ENCODE peak calls at places on chromosomes 4 and X, in four cellular contexts. W, U, O and E are unnamed samples.

GRCh38 chr4:2660596-2661211 is 95.4 kb downstream of the TNIP2 start:
- DNase-seq in W (no peak), U (no peak), O (no peak), E (no peak)

GRCh38 chr4:60757986-60758385 is 442.1 kb upstream of the ADGRL3 start:
- DNase-seq in W (no peak), U (no peak), O (no peak), E (no peak)

GRCh38 chrX:102846544-102847236 is 90.4 kb upstream of the RAB40AL start:
- DNase-seq in W (no peak), U (no peak), O (no peak), E (no peak)

GRCh38 chrX:20265726-20266681 is 705 bp downstream of the RPS6KA3 start:
- DNase-seq in W (peak; percentile 59), U (peak; percentile 45), O (peak; percentile 6), E (peak; percentile 72)

GRCh38 chr4:106010761-106011160 is 115.5 kb downstream of the NPNT start:
- DNase-seq in W (no peak), U (no peak), O (no peak), E (no peak)

GRCh38 chrX:154321624-154322023 is 26.0 kb downstream of the TKTL1 start:
- DNase-seq in W (peak; percentile 27), U (no peak), O (no peak), E (no peak)

GRCh38 chr4:186593587-186593973 is 38.2 kb upstream of the MTNR1A start:
- DNase-seq in W (no peak), U (no peak), O (no peak), E (no peak)

GRCh38 chrX:114162068-114162735 is 421.7 kb upstream of the HTR2C start:
- DNase-seq in W (no peak), U (no peak), O (no peak), E (no peak)

GRCh38 chrX:110125435-110125834 is 122.5 kb downstream of the TMEM164 start:
- DNase-seq in W (no peak), U (no peak), O (no peak), E (no peak)

GRCh38 chr4:118033148-118034060 is 882 bp upstream of the NDST3 start:
- DNase-seq in W (peak; percentile 75), U (no peak), O (no peak), E (no peak)

GRCh38 chr4:150248181-150248580 is 169.9 kb downstream of the DCLK2 start:
- DNase-seq in W (no peak), U (no peak), O (no peak), E (no peak)

GRCh38 chr4:180059216-180059881 is 2183.9 kb upstream of the TENM3 start:
- DNase-seq in W (no peak), U (no peak), O (no peak), E (no peak)

GRCh38 chr4:183840311-183840710 is 64.8 kb upstream of the STOX2 start:
- DNase-seq in W (peak; percentile 63), U (peak; percentile 66), O (peak; percentile 46), E (no peak)

GRCh38 chrX:12814434-12814833 is 23.2 kb downstream of the PRPS2 start:
- DNase-seq in W (no peak), U (no peak), O (no peak), E (no peak)

GRCh38 chr4:101345596-101346311 is 1.6 kb downstream of the PPP3CA start:
- DNase-seq in W (peak; percentile 69), U (peak; percentile 55), O (no peak), E (peak; percentile 88)

GRCh38 chrX:38571058-38571457 is 9.7 kb downstream of the TSPAN7 start:
- DNase-seq in W (no peak), U (no peak), O (no peak), E (no peak)

GRCh38 chr4:100386270-100386669 is 131.6 kb downstream of the EMCN start:
- DNase-seq in W (no peak), U (no peak), O (no peak), E (no peak)

GRCh38 chr4:78565971-78566372 is 14.4 kb downstream of the ANXA3 start:
- DNase-seq in W (no peak), U (no peak), O (no peak), E (no peak)

GRCh38 chrX:111876646-111877045 is 665 bp downstream of the TRPC5OS start:
- DNase-seq in W (no peak), U (no peak), O (no peak), E (no peak)

GRCh38 chr4:136637071-136637777 is 895.1 kb downstream of the PCDH18 start:
- DNase-seq in W (no peak), U (no peak), O (no peak), E (no peak)

GRCh38 chrX:118560380-118560932 is 64.8 kb downstream of the DOCK11 start:
- DNase-seq in W (no peak), U (no peak), O (no peak), E (no peak)

GRCh38 chr4:3791256-3791655 is 25.1 kb downstream of the ADRA2C start:
- DNase-seq in W (peak; percentile 34), U (no peak), O (no peak), E (no peak)

GRCh38 chr4:118849867-118850812 is 14.2 kb upstream of the SEC24D start:
- DNase-seq in W (no peak), U (no peak), O (no peak), E (no peak)

GRCh38 chr4:152536545-152537182 is 772 bp upstream of the FBXW7 start:
- DNase-seq in W (no peak), U (no peak), O (no peak), E (no peak)

GRCh38 chr4:118981839-118982381 is 93.3 kb downstream of the SYNPO2 start:
- DNase-seq in W (no peak), U (no peak), O (peak; percentile 49), E (peak; percentile 70)

GRCh38 chrX:15761564-15762191 is 23.6 kb downstream of the CA5B start:
- DNase-seq in W (no peak), U (no peak), O (no peak), E (no peak)

GRCh38 chrX:40156472-40157227 is 58.9 kb upstream of the BCOR start:
- DNase-seq in W (peak; percentile 61), U (no peak), O (no peak), E (no peak)

GRCh38 chrX:40154229-40154852 is 56.6 kb upstream of the BCOR start:
- DNase-seq in W (peak; percentile 67), U (no peak), O (no peak), E (no peak)

GRCh38 chrX:40155617-40156471 is 58.1 kb upstream of the BCOR start:
- DNase-seq in W (peak; percentile 61), U (no peak), O (no peak), E (no peak)

GRCh38 chrX:40153335-40154221 is 55.8 kb upstream of the BCOR start:
- DNase-seq in W (peak; percentile 64), U (no peak), O (no peak), E (no peak)

DNA sequence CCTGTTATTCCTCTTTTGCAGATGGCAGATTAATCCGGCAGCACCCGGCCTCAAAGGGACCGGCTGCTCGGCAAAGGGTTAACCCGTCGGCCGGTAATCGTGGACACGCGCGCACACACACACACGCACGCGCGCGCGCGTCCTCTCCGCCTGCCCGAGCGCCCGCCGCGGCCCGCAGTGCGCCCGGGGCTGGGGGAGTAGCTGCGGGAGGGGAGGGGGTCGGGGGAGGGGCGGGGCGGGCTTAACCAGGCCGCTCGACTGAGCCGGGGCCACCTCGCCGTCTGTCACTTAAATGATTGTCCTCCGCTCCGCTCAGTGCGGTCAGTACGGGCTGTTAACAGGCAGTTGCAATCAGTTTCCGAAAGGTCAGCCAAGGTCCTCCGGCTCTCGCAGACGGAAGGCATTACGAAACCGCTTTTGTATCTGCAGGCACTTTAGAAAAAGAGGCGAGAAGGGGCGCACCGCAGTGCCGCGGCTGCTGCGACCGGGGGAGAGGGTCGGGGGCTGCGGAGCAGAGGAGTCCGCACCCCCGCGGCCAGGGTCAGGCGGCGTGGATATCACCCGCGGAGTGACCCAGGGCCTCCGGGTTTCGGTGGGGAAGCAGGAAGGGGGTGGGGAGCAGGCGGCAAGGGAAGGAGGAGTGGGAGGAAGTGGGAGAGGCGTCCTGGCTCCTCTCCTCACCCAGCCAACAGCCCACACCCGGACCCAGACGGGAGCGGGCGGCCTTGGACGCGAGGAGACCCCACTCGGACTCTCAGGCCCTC is 57.3 kb upstream of the BCOR start:
- DNase-seq in W (peak; percentile 90), U (no peak), O (peak; percentile 63), E (no peak)
- TF ChIP-seq POLR2A in W (peak; percentile 36), U (no peak), O (no peak), E (no peak)

GRCh38 chr4:73923631-73923937 is 54.4 kb downstream of the CXCL1 start:
- DNase-seq in W (no peak), U (no peak), O (no peak), E (no peak)

GRCh38 chr4:73929285-73929684 is 52.5 kb downstream of the PF4 start:
- DNase-seq in W (no peak), U (no peak), O (no peak), E (no peak)
- H3K27ac ChIP-seq in W (no peak overlapping the region), U (no peak overlapping the region), O (no peak overlapping the region), E (no peak overlapping the region)

DNA sequence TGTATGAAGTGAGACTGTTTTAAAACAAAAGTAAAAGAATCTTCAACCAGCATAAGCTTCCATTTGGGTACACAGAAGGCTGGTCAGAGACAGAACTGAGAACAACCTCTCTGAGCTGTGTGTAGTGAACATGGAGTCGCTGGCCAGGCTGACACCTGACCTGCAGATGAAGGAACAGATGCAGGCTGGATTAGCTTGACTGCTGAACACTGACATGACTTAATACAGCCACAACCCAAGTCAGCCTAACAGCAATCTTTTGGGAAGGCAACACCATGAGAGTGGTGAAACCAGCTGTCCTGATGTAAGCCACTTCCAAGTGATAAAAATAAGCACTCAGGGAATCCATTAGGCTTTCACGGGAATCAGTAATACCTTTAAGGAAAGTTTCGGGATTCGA is 10.1 kb downstream of the SCARB2 start:
- DNase-seq in W (no peak), U (no peak), O (peak; percentile 75), E (no peak)
- TF ChIP-seq POLR2A in W (no peak), U (no peak), O (no peak), E (no peak)

DNA sequence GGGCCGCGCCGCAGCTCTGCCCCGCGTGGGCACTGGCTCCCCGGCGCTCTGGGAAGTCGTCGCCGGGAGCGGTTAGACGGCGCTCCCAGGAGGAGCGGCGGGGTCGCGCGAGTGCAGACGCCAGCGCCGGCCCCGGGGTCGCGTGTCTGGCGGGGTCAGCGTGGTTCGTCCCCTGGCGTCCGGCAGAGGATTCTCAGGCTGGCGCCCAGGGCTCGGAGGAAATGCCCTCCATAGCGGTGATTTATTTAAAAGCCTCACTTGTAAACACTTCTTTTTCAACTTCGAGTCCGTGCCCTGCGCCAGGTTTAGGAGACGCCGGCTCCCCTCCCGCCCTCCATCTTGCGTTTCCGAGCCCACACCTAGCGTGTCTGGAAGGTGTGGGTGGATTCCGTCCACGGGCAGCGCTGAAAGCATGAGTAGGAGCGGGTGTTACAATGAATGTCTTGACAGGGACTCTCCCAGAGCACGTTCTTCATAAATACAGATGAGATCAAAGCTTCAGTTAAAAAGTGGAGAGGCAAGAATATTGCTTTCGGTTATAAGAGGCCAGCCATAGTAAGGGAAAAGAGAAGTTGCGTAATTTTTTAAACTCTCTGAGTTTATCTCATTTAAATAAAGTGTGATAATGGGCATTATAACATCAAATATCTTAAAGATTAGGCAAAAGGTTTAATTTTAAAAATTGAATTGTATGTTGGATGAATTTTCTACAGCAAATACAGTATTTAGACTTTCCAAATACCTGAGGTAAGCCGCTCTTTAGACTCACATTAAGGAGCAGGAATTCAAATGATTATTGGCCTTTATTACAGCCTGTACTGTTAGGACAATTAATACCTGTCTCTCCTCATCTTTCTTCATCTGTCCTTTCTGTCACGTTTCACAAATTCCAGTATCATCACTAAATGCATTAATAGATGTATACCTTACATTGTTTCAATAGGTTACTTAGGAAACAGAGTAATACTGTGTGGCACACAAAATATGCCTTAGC is 863 bp downstream of the FAM241A start:
- DNase-seq in W (peak; percentile 72), U (peak; percentile 55), O (peak; percentile 29), E (no peak)
- H3K27ac ChIP-seq in W (peak overlapping the region; percentile 81), U (peak overlapping the region; percentile 90), O (peak overlapping the region; percentile 79), E (peak overlapping the region; percentile 88)

GRCh38 chr4:82428526-82428968 is 1.7 kb downstream of the HNRNPDL start:
- DNase-seq in W (no peak), U (no peak), O (no peak), E (no peak)
- TF ChIP-seq POLR2A in W (no peak), U (no peak), O (no peak), E (no peak)